ENCODE peak calls at places on chromosomes 7 and 10, in seven cellular contexts. One of them, this sample, is unnamed.

GRCh38 chr10:79153753-79154152 is 85.0 kb downstream of the ZMIZ1 start:
- DNase-seq in endothelial cell of umbilical vein: no peak
- DNase-seq in uterus: no peak
- DNase-seq in A549: no peak
- DNase-seq in right lobe of liver: peak
- DNase-seq in Peyer's patch: no peak
- DNase-seq in adrenal gland: peak
- DNase-seq in this sample: no peak

GRCh38 chr7:146878901-146879300 is 762.3 kb downstream of the CNTNAP2 start:
- DNase-seq in endothelial cell of umbilical vein: no peak
- DNase-seq in uterus: no peak
- DNase-seq in A549: no peak
- DNase-seq in right lobe of liver: no peak
- DNase-seq in Peyer's patch: no peak
- DNase-seq in adrenal gland: no peak
- DNase-seq in this sample: no peak

GRCh38 chr10:19811517-19811916 is 4.7 kb upstream of the PLXDC2 start:
- DNase-seq in endothelial cell of umbilical vein: no peak
- DNase-seq in uterus: peak
- DNase-seq in A549: no peak
- DNase-seq in right lobe of liver: no peak
- DNase-seq in Peyer's patch: no peak
- DNase-seq in adrenal gland: peak
- DNase-seq in this sample: peak

GRCh38 chr10:100100651-100101525 is 19.2 kb upstream of the CPN1 start:
- DNase-seq in endothelial cell of umbilical vein: peak
- DNase-seq in uterus: no peak
- DNase-seq in A549: peak
- DNase-seq in right lobe of liver: peak
- DNase-seq in Peyer's patch: no peak
- DNase-seq in adrenal gland: no peak
- DNase-seq in this sample: no peak

GRCh38 chr10:129277804-129278203 is 189.2 kb upstream of the MGMT start:
- DNase-seq in endothelial cell of umbilical vein: no peak
- DNase-seq in uterus: no peak
- DNase-seq in A549: no peak
- DNase-seq in right lobe of liver: no peak
- DNase-seq in Peyer's patch: no peak
- DNase-seq in adrenal gland: no peak
- DNase-seq in this sample: no peak

GRCh38 chr10:84196941-84197340 is 2.6 kb downstream of the CDHR1 start:
- DNase-seq in endothelial cell of umbilical vein: no peak
- DNase-seq in uterus: no peak
- DNase-seq in A549: no peak
- DNase-seq in right lobe of liver: no peak
- DNase-seq in Peyer's patch: no peak
- DNase-seq in adrenal gland: no peak
- DNase-seq in this sample: peak

GRCh38 chr7:157431951-157432540 is 95.2 kb downstream of the DNAJB6 start:
- DNase-seq in endothelial cell of umbilical vein: no peak
- DNase-seq in uterus: no peak
- DNase-seq in A549: no peak
- DNase-seq in right lobe of liver: no peak
- DNase-seq in Peyer's patch: peak
- DNase-seq in adrenal gland: no peak
- DNase-seq in this sample: peak

GRCh38 chr7:119270644-119271043 is 1002.3 kb upstream of the KCND2 start:
- DNase-seq in endothelial cell of umbilical vein: no peak
- DNase-seq in uterus: no peak
- DNase-seq in A549: no peak
- DNase-seq in right lobe of liver: no peak
- DNase-seq in Peyer's patch: no peak
- DNase-seq in adrenal gland: no peak
- DNase-seq in this sample: no peak

GRCh38 chr7:114795475-114795874 is 126.4 kb upstream of the MDFIC start:
- DNase-seq in endothelial cell of umbilical vein: no peak
- DNase-seq in uterus: no peak
- DNase-seq in A549: no peak
- DNase-seq in right lobe of liver: no peak
- DNase-seq in Peyer's patch: no peak
- DNase-seq in adrenal gland: no peak
- DNase-seq in this sample: no peak

GRCh38 chr7:108299251-108300014 is 156.8 kb downstream of the NRCAM start:
- DNase-seq in endothelial cell of umbilical vein: peak
- DNase-seq in uterus: no peak
- DNase-seq in A549: peak
- DNase-seq in right lobe of liver: no peak
- DNase-seq in Peyer's patch: no peak
- DNase-seq in adrenal gland: no peak
- DNase-seq in this sample: no peak

GRCh38 chr10:85891471-85891870 is 475.1 kb downstream of the GRID1 start:
- DNase-seq in endothelial cell of umbilical vein: no peak
- DNase-seq in uterus: no peak
- DNase-seq in A549: no peak
- DNase-seq in right lobe of liver: no peak
- DNase-seq in Peyer's patch: no peak
- DNase-seq in adrenal gland: no peak
- DNase-seq in this sample: no peak

GRCh38 chr10:78013564-78013963 is 15.8 kb downstream of the POLR3A start:
- DNase-seq in endothelial cell of umbilical vein: no peak
- DNase-seq in uterus: no peak
- DNase-seq in A549: no peak
- DNase-seq in right lobe of liver: no peak
- DNase-seq in Peyer's patch: no peak
- DNase-seq in adrenal gland: no peak
- DNase-seq in this sample: no peak

DNA sequence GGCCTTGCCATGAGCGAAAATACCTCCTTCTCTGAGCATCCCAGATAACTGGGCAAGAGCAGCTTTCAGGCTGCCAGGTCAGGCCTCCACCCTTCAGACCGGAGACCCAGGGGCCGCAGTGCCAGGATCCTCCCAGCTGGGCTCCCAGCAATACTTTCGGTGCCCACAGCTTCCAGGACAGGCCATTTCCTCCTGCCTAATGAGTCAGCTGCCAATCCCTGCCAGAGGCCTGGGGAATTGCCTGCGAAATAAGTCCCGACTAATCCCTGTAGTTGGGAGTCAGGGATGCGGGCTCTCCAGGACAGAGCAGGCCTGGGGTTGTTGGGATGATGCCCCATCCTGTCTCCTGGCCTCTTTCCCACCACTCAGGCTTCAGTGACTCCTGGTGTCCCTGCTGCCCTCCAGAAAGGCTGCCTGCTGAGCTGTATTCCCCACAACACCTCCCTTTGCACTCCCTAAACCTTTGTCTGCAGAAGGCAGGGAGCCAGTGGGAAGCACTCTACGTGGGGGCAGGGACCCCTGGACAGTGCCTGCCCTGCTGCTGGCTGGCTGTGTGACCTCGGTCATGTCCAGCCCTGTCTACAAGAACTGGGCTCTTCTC is 143.5 kb upstream of the UNC5B start:
- DNase-seq in endothelial cell of umbilical vein: peak
- DNase-seq in uterus: no peak
- DNase-seq in A549: peak
- DNase-seq in right lobe of liver: no peak
- DNase-seq in Peyer's patch: no peak
- DNase-seq in adrenal gland: peak
- DNase-seq in this sample: no peak
- TF ChIP-seq POLR2A in endothelial cell of umbilical vein: no peak
- TF ChIP-seq POLR2A in uterus: no peak
- TF ChIP-seq POLR2A in A549: no peak
- TF ChIP-seq POLR2A in right lobe of liver: no peak
- TF ChIP-seq POLR2A in Peyer's patch: no peak
- TF ChIP-seq POLR2A in adrenal gland: no peak
- TF ChIP-seq POLR2A in this sample: no peak

GRCh38 chr7:23685770-23686169 is 5.8 kb downstream of the FAM221A start:
- DNase-seq in endothelial cell of umbilical vein: no peak
- DNase-seq in uterus: no peak
- DNase-seq in A549: peak
- DNase-seq in right lobe of liver: no peak
- DNase-seq in Peyer's patch: no peak
- DNase-seq in adrenal gland: no peak
- DNase-seq in this sample: no peak
- TF ChIP-seq POLR2A in endothelial cell of umbilical vein: no peak
- TF ChIP-seq POLR2A in uterus: no peak
- TF ChIP-seq POLR2A in A549: no peak
- TF ChIP-seq POLR2A in right lobe of liver: no peak
- TF ChIP-seq POLR2A in Peyer's patch: no peak
- TF ChIP-seq POLR2A in adrenal gland: no peak
- TF ChIP-seq POLR2A in this sample: no peak

GRCh38 chr7:30504347-30505173 is at the start of gene GGCT:
- DNase-seq in endothelial cell of umbilical vein: peak
- DNase-seq in uterus: peak
- DNase-seq in A549: peak
- DNase-seq in right lobe of liver: peak
- DNase-seq in Peyer's patch: peak
- DNase-seq in adrenal gland: peak
- DNase-seq in this sample: peak
- TF ChIP-seq POLR2A in endothelial cell of umbilical vein: peak
- TF ChIP-seq POLR2A in uterus: peak
- TF ChIP-seq POLR2A in A549: peak
- TF ChIP-seq POLR2A in right lobe of liver: peak
- TF ChIP-seq POLR2A in Peyer's patch: peak
- TF ChIP-seq POLR2A in adrenal gland: peak
- TF ChIP-seq POLR2A in this sample: peak

DNA sequence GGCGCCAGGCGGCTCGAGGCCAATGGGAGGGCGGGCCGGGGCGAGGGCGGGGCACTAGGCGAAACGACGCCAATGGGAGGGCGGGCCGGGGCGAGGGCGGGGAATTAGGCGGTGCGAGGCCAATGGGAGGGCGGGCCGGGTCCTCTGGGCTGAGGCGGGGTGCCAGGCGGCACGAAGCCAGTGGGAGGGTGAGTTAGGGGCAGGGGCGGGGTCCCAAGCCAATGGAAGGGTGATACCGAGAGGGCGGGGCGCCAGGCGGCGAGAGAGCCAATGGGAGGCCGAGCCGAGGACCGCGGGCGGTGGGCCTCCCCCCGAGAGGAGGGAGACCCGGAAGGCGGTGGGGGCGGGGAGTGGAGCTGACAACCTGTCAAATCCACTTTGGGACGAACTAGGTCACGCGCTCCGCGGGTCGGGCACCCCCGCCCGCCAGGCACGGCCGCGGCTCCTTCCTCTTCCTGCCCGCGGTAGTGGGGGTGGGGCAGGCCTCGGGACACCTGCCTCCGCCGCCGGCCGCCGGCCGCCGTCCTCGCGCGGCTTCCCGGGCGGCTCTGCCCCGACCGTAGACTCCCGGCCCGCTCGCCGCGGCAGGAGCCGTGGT is 28.0 kb upstream of the KMT2C start:
- DNase-seq in endothelial cell of umbilical vein: peak
- DNase-seq in uterus: peak
- DNase-seq in A549: peak
- DNase-seq in right lobe of liver: peak
- DNase-seq in Peyer's patch: peak
- DNase-seq in adrenal gland: peak
- DNase-seq in this sample: peak
- TF ChIP-seq POLR2A in endothelial cell of umbilical vein: peak
- TF ChIP-seq POLR2A in uterus: peak
- TF ChIP-seq POLR2A in A549: peak
- TF ChIP-seq POLR2A in right lobe of liver: peak
- TF ChIP-seq POLR2A in Peyer's patch: peak
- TF ChIP-seq POLR2A in adrenal gland: peak
- TF ChIP-seq POLR2A in this sample: no peak

DNA sequence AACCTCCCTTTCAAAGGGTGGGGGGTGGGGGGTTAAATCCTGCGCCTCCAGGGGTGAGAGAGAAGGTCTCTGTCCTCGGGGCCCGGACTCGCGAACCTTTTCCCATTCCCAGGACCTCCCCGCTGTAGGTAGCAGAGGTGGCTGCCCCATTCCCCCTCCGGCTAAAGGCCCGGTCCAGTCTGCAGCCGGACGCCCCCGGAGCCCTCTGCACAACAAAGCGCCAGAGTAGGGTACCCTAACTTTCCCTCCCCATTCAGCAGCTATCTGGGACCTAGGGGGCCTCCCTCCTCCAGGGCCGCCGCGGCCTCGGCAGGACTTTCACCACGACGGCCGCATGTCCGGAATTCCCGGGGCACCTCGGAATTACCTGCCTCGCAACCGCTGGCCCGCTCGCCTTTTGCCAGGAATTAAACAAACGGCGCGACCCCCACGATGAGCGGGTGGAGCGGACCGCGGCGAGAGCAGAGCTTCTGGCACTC is 1.7 kb downstream of the CDK6 start:
- DNase-seq in endothelial cell of umbilical vein: peak
- DNase-seq in uterus: no peak
- DNase-seq in A549: no peak
- DNase-seq in right lobe of liver: peak
- DNase-seq in Peyer's patch: peak
- DNase-seq in adrenal gland: peak
- DNase-seq in this sample: peak
- TF ChIP-seq POLR2A in endothelial cell of umbilical vein: no peak
- TF ChIP-seq POLR2A in uterus: no peak
- TF ChIP-seq POLR2A in A549: no peak
- TF ChIP-seq POLR2A in right lobe of liver: no peak
- TF ChIP-seq POLR2A in Peyer's patch: no peak
- TF ChIP-seq POLR2A in adrenal gland: no peak
- TF ChIP-seq POLR2A in this sample: no peak

DNA sequence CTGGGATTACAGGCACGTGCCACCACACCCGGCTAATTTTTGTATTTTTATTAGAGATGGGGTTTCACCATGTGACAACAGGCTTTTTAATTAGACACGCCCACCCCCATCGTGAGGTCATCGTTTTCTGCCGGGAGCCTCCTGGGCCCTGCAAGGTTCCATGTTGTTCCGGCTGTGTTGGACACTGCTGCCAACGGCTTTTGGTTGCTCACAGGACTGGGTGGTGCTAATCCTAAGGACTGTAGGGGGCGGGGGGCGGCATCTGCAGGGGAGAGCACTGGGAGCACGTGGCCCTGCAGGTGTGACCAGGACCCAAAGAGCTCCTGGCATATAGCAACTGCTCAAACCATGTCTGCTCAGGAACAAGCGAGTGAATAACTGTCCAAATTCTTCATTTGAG is 29.5 kb upstream of the INSIG1 start:
- DNase-seq in endothelial cell of umbilical vein: no peak
- DNase-seq in uterus: no peak
- DNase-seq in A549: no peak
- DNase-seq in right lobe of liver: no peak
- DNase-seq in Peyer's patch: no peak
- DNase-seq in adrenal gland: no peak
- DNase-seq in this sample: no peak
- TF ChIP-seq POLR2A in endothelial cell of umbilical vein: no peak
- TF ChIP-seq POLR2A in uterus: no peak
- TF ChIP-seq POLR2A in A549: no peak
- TF ChIP-seq POLR2A in right lobe of liver: no peak
- TF ChIP-seq POLR2A in Peyer's patch: no peak
- TF ChIP-seq POLR2A in adrenal gland: no peak
- TF ChIP-seq POLR2A in this sample: no peak

GRCh38 chr10:104231784-104232612 is at the start of gene CFAP43:
- DNase-seq in endothelial cell of umbilical vein: peak
- DNase-seq in uterus: peak
- DNase-seq in A549: peak
- DNase-seq in right lobe of liver: peak
- DNase-seq in Peyer's patch: peak
- DNase-seq in adrenal gland: peak
- DNase-seq in this sample: peak
- TF ChIP-seq POLR2A in endothelial cell of umbilical vein: no peak
- TF ChIP-seq POLR2A in uterus: peak
- TF ChIP-seq POLR2A in A549: peak
- TF ChIP-seq POLR2A in right lobe of liver: no peak
- TF ChIP-seq POLR2A in Peyer's patch: no peak
- TF ChIP-seq POLR2A in adrenal gland: no peak
- TF ChIP-seq POLR2A in this sample: no peak